ENCODE peak calls at places on chromosomes 2 and 18, in five cellular contexts. I, M, K, P and L are unnamed samples.

GRCh38 chr2:218879881-218880748 is 537 bp upstream of the WNT10A start:
- DNase-seq in P (peak; percentile 68), M (peak; percentile 78), K (peak; percentile 85), I (no peak), L (peak; percentile 67)

GRCh38 chr2:149166958-149167810 is 128.7 kb downstream of the LYPD6B start:
- DNase-seq in I (peak; percentile 6), M (no peak), P (peak; percentile 40), K (peak; percentile 15), L (no peak)

GRCh38 chr2:38709515-38710194 is 41.5 kb downstream of the SRSF7 start:
- DNase-seq in I (no peak), P (no peak), K (no peak), M (no peak), L (no peak)

GRCh38 chr2:108909917-108910515 is 79.0 kb downstream of the EDAR start:
- DNase-seq in P (no peak), I (no peak), K (no peak), M (no peak), L (no peak)

GRCh38 chr18:23847321-23847986 is 158.2 kb downstream of the LAMA3 start:
- DNase-seq in P (no peak), I (no peak), K (no peak), M (no peak), L (no peak)

GRCh38 chr2:30359644-30360167 is 87.3 kb upstream of the LCLAT1 start:
- DNase-seq in I (no peak), P (peak; percentile 29), M (peak; percentile 93), K (no peak), L (no peak)

GRCh38 chr18:61569176-61569892 is 236.1 kb downstream of the CDH20 start:
- DNase-seq in K (no peak), I (no peak), P (peak; percentile 96), M (peak; percentile 76), L (no peak)

GRCh38 chr2:107282135-107282534 is 396.2 kb upstream of the ST6GAL2 start:
- DNase-seq in I (no peak), K (no peak), P (no peak), M (no peak), L (no peak)

GRCh38 chr2:60148717-60149116 is 404.7 kb downstream of the BCL11A start:
- DNase-seq in I (no peak), P (no peak), K (no peak), M (no peak), L (no peak)

GRCh38 chr2:235641333-235641732 is 147.5 kb downstream of the AGAP1 start:
- DNase-seq in K (no peak), M (peak; percentile 70), I (no peak), P (no peak), L (no peak)